ENCODE peak calls at places on chromosome 17, in seven cellular contexts. J is adrenal gland, W is testis, A is esophagus muscularis mucosa, Y is stomach, X is tibial nerve, V is sigmoid colon. T is an unnamed sample.

GRCh38 chr17:82884341-82884871 is 44.6 kb upstream of the ZNF750 start:
- DNase-seq in J (no peak), A (no peak), V (no peak), X (no peak), Y (no peak), W (no peak), T (no peak)

GRCh38 chr17:56292628-56293027 is 139.4 kb downstream of the ANKFN1 start:
- DNase-seq in A (no peak), W (no peak), Y (no peak), X (no peak), J (no peak), V (no peak), T (no peak)

GRCh38 chr17:4518901-4519300 is 20.2 kb downstream of the SPNS2 start:
- DNase-seq in W (no peak), J (no peak), A (no peak), V (peak; percentile 47), X (no peak), Y (no peak), T (no peak)

GRCh38 chr17:39244016-39244599 is 18.4 kb upstream of the STAC2 start:
- DNase-seq in V (peak; percentile 62), W (no peak), A (no peak), Y (no peak), X (no peak), J (no peak), T (no peak)

GRCh38 chr17:67055811-67056745 is 11.7 kb downstream of the CACNG1 start:
- DNase-seq in J (peak; percentile 28), W (no peak), V (no peak), Y (no peak), X (no peak), A (peak; percentile 87), T (no peak)

GRCh38 chr17:14803781-14804180 is 461.3 kb downstream of the PMP22 start:
- DNase-seq in X (no peak), A (no peak), Y (no peak), V (no peak), J (no peak), W (no peak), T (no peak)

GRCh38 chr17:59765038-59765437 is 57.6 kb downstream of the VMP1 start:
- DNase-seq in Y (no peak), J (no peak), W (no peak), A (no peak), V (no peak), X (no peak), T (no peak)

GRCh38 chr17:74725111-74725510 is 11.9 kb upstream of the RAB37 start:
- DNase-seq in W (no peak), V (no peak), X (no peak), J (no peak), Y (no peak), A (no peak), T (no peak)

GRCh38 chr17:32912218-32912897 is 15.6 kb upstream of the TMEM98 start:
- DNase-seq in W (peak; percentile 77), Y (peak; percentile 84), X (peak; percentile 44), A (peak; percentile 84), V (peak; percentile 83), J (peak; percentile 86), T (no peak)

GRCh38 chr17:46202482-46202881 is 9.3 kb upstream of the KANSL1 start:
- DNase-seq in Y (no peak), A (no peak), X (no peak), W (no peak), V (no peak), J (no peak), T (no peak)

GRCh38 chr17:29959658-29960337 is 18.4 kb downstream of the EFCAB5 start:
- DNase-seq in W (no peak), V (no peak), Y (no peak), X (no peak), A (no peak), J (no peak), T (no peak)

GRCh38 chr17:73348824-73349095 is 37.0 kb upstream of the CDC42EP4 start:
- DNase-seq in V (no peak), Y (no peak), W (no peak), J (no peak), A (no peak), X (no peak), T (no peak)

GRCh38 chr17:79633154-79633553 is 22.3 kb upstream of the RBFOX3 start:
- DNase-seq in Y (peak; percentile 13), J (peak; percentile 29), V (peak; percentile 64), W (peak; percentile 7), X (no peak), A (peak; percentile 70), T (no peak)

DNA sequence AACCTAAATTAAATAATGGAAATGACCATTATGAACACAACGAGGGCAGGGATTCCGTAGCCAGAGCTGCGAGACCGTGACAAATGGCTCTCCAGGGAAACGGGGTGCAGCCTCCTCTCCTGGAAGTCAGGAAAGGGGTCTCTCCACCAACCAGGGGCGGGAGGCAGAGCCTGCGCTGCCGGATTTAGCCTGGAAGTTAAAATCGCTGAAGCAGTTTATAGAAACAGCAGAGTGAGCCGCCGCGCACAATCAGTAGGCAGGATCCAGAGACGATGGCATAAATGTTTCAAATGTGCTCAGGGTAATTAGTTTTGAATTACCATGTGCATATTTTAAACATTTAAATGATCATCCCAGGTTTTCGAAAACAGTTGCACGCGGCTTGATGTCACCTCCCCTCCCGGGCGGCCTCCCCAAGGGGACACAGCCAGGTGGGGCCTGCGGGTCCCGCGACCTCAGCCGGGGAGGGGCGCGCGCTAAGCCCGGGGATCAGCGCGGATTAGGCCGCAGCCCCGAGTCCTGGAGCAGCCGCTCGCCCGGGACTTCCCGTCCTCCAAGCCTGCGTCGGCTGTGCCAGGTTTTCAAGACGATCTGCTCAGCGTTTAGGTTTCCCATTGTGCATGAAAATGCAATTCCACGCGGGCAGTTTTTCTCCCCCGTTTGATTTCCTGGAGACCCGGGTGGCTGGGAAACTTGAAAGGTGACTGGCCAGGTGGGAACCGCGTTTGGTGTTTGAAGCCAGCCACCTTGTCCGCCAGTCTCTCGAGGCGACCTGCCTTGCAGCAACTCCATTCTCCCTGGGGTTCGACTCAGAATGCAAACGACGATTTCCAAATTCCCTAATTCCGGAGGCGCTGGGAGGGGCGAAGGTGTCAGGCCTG is 78.3 kb downstream of the RPA1 start:
- DNase-seq in J (no peak), A (no peak), Y (no peak), V (no peak), W (peak; percentile 42), X (no peak), T (no peak)
- H3K4me3 ChIP-seq in J (no peak overlapping the region), A (peak overlapping the region; percentile 30), Y (peak overlapping the region; percentile 40), V (no peak overlapping the region), W (peak overlapping the region; percentile 4), X (no peak overlapping the region), T (peak overlapping the region; percentile 35)

GRCh38 chr17:7575481-7575883 is 4.0 kb upstream of the CD68 start:
- DNase-seq in V (no peak), X (no peak), Y (no peak), W (no peak), A (no peak), J (no peak), T (no peak)
- TF ChIP-seq POLR2A in V (no peak), X (no peak), Y (no peak), W (no peak), A (no peak), J (no peak), T (no peak)

DNA sequence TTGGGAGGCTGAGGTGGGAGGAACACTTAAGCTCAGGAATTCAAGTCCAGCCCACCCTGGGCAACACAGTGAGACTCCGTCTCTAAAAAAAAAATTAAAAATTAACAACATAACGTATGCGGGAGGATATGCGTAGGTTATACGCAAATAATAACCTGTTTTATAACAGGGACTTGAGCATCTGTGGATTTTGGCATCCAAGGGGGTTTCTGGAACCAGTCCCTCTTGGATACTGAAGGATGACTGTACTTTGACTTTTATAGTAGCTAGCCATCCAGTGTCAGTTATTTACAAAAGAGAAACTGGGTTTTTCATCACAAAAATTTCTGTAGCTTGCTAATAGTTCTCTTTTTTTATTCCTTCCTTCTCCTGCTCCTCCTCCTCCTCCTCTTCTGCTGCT is 64.5 kb downstream of the TNRC6C start:
- DNase-seq in Y (no peak), J (no peak), W (no peak), X (no peak), V (no peak), A (no peak), T (no peak)
- H3K27me3 ChIP-seq in Y (no peaks in the 10 kb centered on the region), J (no peaks in the 10 kb centered on the region), W (no peaks in the 10 kb centered on the region), X (no peaks in the 10 kb centered on the region), V (no peaks in the 10 kb centered on the region), A (no peaks in the 10 kb centered on the region), T (no peaks in the 10 kb centered on the region)

GRCh38 chr17:5584971-5585794 is 874 bp upstream of the NLRP1 start:
- DNase-seq in Y (no peak), X (no peak), J (no peak), A (no peak), W (no peak), V (no peak), T (no peak)
- H3K4me3 ChIP-seq in Y (no peak overlapping the region), X (no peak overlapping the region), J (no peak overlapping the region), A (no peak overlapping the region), W (no peak overlapping the region), V (no peak overlapping the region), T (no peak overlapping the region)

GRCh38 chr17:42900460-42901331 is at the start of gene G6PC1:
- DNase-seq in V (no peak), X (no peak), W (no peak), J (no peak), Y (no peak), A (no peak), T (no peak)
- TF ChIP-seq POLR2A in V (no peak), X (no peak), W (no peak), J (no peak), Y (no peak), A (no peak), T (no peak)